ENCODE peak calls at places on chromosomes 7 and 10, in ten cellular contexts. D is A549, I is HTR-8/SVneo, Z is MV-4-11, U is memory B cell, L is EH, S is NCI-H526, T is posterior vena cava, Q is endothelial cell, H is Daoy. E is an unnamed sample.

GRCh38 chr7:72818663-72819366 is 9.2 kb downstream of the TYW1B start:
- DNase-seq in D (no peak), I (no peak), Z (peak), U (no peak), L (no peak), S (no peak), T (no peak), Q (no peak), H (no peak), E (no peak)

GRCh38 chr7:135213831-135214230 is 2.5 kb upstream of the WDR91 start:
- DNase-seq in D (no peak), I (no peak), Z (no peak), U (no peak), L (no peak), S (no peak), T (no peak), Q (no peak), H (no peak), E (no peak)

GRCh38 chr7:44374007-44374763 is 48.8 kb upstream of the CAMK2B start:
- DNase-seq in D (no peak), I (no peak), Z (no peak), U (no peak), L (no peak), S (no peak), T (peak), Q (no peak), H (no peak), E (no peak)

GRCh38 chr10:17200035-17200884 is 1.2 kb downstream of the TRDMT1 start:
- DNase-seq in D (no peak), I (no peak), Z (peak), U (no peak), L (no peak), S (no peak), T (no peak), Q (no peak), H (no peak), E (no peak)

GRCh38 chr7:102836977-102837376 is 75.8 kb upstream of the LRRC17 start:
- DNase-seq in D (no peak), I (no peak), Z (no peak), U (no peak), L (no peak), S (no peak), T (no peak), Q (no peak), H (no peak), E (no peak)

GRCh38 chr10:122468923-122469781 is 7.8 kb downstream of the HTRA1 start:
- DNase-seq in D (peak), I (peak), Z (peak), U (no peak), L (peak), S (no peak), T (no peak), Q (no peak), H (peak), E (no peak)

GRCh38 chr10:123270221-123270620 is 116.0 kb downstream of the BUB3 start:
- DNase-seq in D (no peak), I (no peak), Z (peak), U (no peak), L (peak), S (no peak), T (no peak), Q (no peak), H (peak), E (no peak)

GRCh38 chr7:47647213-47647985 is 65.5 kb upstream of the TNS3 start:
- DNase-seq in D (no peak), I (no peak), Z (peak), U (no peak), L (no peak), S (no peak), T (no peak), Q (no peak), H (peak), E (no peak)

GRCh38 chr10:102401735-102402511 is 6.4 kb downstream of the NFKB2 start:
- DNase-seq in D (peak), I (peak), Z (no peak), U (no peak), L (peak), S (no peak), T (no peak), Q (no peak), H (peak), E (no peak)